ENCODE peak calls at places on chromosomes 3 and 15, in ten cellular contexts. B, Y, O, U, G, V, F, D, M and H are unnamed samples.

GRCh38 chr3:15512173-15512572 is 9.3 kb downstream of the COLQ start:
- DNase-seq in F (no peak), Y (peak; percentile 19), G (peak; percentile 71), M (no peak), O (peak; percentile 78), B (no peak), U (no peak), V (peak; percentile 95), D (peak; percentile 83), H (peak; percentile 39)

GRCh38 chr3:50010959-50011358 is 71.0 kb downstream of the RBM6 start:
- DNase-seq in O (no peak), Y (peak; percentile 46), U (no peak), D (no peak), G (no peak), F (no peak), V (no peak), B (peak; percentile 77), M (no peak), H (peak; percentile 10)

GRCh38 chr15:84797212-84797611 is 19.9 kb upstream of the ALPK3 start:
- DNase-seq in Y (peak; percentile 78), V (no peak), B (peak; percentile 43), F (no peak), U (no peak), M (no peak), O (no peak), G (no peak), D (no peak), H (peak; percentile 77)

GRCh38 chr3:112931737-112932521 is 43.0 kb downstream of the CD200R1 start:
- DNase-seq in V (no peak), D (no peak), G (no peak), U (no peak), M (no peak), B (no peak), F (no peak), Y (no peak), O (no peak), H (no peak)

GRCh38 chr3:17231537-17232261 is 346.9 kb downstream of the PLCL2 start:
- DNase-seq in O (no peak), V (no peak), D (no peak), U (no peak), B (no peak), F (no peak), G (no peak), Y (no peak), M (no peak), H (no peak)

GRCh38 chr15:68817304-68818087 is 3.2 kb downstream of the ANP32A start:
- DNase-seq in O (no peak), B (peak; percentile 69), U (peak; percentile 43), Y (peak; percentile 74), V (peak; percentile 25), F (peak; percentile 75), D (peak; percentile 78), G (peak; percentile 22), M (peak; percentile 58), H (no peak)

GRCh38 chr3:33064929-33065328 is 32.0 kb downstream of the GLB1 start:
- DNase-seq in G (no peak), B (peak; percentile 3), Y (no peak), U (no peak), F (no peak), D (no peak), V (no peak), O (no peak), M (no peak), H (no peak)

GRCh38 chr15:66611257-66612053 is 45.7 kb upstream of the LCTL start:
- DNase-seq in U (no peak), V (no peak), O (no peak), M (no peak), D (no peak), B (no peak), F (no peak), G (no peak), Y (no peak), H (no peak)

GRCh38 chr3:30518872-30519271 is 87.5 kb upstream of the TGFBR2 start:
- DNase-seq in D (no peak), V (no peak), M (no peak), Y (no peak), G (no peak), B (no peak), U (no peak), O (no peak), F (no peak), H (no peak)

GRCh38 chr3:194637066-194637465 is 3.8 kb upstream of the TMEM44 start:
- DNase-seq in F (no peak), G (no peak), Y (no peak), O (no peak), D (no peak), V (no peak), M (peak; percentile 9), B (peak; percentile 24), U (no peak), H (no peak)

GRCh38 chr3:14153663-14154062 is 24.7 kb downstream of the XPC start:
- DNase-seq in G (no peak), B (no peak), Y (no peak), F (no peak), U (no peak), O (no peak), V (no peak), D (no peak), M (no peak), H (no peak)

GRCh38 chr15:94951538-94951937 is 720.2 kb downstream of the MCTP2 start:
- DNase-seq in B (no peak), V (no peak), O (no peak), U (no peak), D (no peak), M (peak; percentile 7), Y (no peak), F (no peak), G (no peak), H (no peak)

GRCh38 chr3:170614214-170614966 is 28.5 kb upstream of the SLC7A14 start:
- DNase-seq in M (peak; percentile 52), F (peak; percentile 60), V (no peak), O (no peak), U (no peak), Y (peak; percentile 92), B (peak; percentile 93), D (peak; percentile 39), G (no peak), H (peak; percentile 89)

GRCh38 chr15:66703540-66703941 is 1.5 kb downstream of the SMAD6 start:
- DNase-seq in D (peak; percentile 73), B (peak; percentile 62), O (no peak), Y (peak; percentile 58), F (no peak), U (no peak), M (peak; percentile 28), V (peak; percentile 2), G (no peak), H (peak; percentile 10)

GRCh38 chr15:65599677-65600076 is 11.3 kb downstream of the INTS14 start:
- DNase-seq in B (no peak), U (no peak), V (no peak), F (no peak), Y (no peak), D (no peak), O (no peak), M (no peak), G (no peak), H (no peak)

GRCh38 chr15:82158811-82159210 is 103.7 kb downstream of the EFL1 start:
- DNase-seq in V (no peak), O (no peak), M (no peak), G (no peak), F (no peak), Y (no peak), B (no peak), D (peak; percentile 56), U (no peak), H (no peak)

GRCh38 chr3:156978471-156978961 is 152.4 kb downstream of the LEKR1 start:
- DNase-seq in M (no peak), B (peak; percentile 24), U (no peak), D (no peak), V (no peak), G (no peak), Y (peak; percentile 35), F (no peak), O (no peak), H (no peak)

GRCh38 chr3:31911124-31911523 is 69.9 kb downstream of the OSBPL10 start:
- DNase-seq in O (no peak), Y (no peak), B (no peak), F (no peak), U (no peak), V (no peak), G (no peak), M (no peak), D (no peak), H (no peak)

GRCh38 chr15:82952156-82953081 is at the start of gene HOMER2:
- DNase-seq in F (peak; percentile 68), D (peak; percentile 61), M (no peak), V (no peak), U (peak; percentile 70), B (peak; percentile 23), G (no peak), O (no peak), Y (peak; percentile 18), H (no peak)

GRCh38 chr15:36177590-36178281 is 401.7 kb upstream of the CDIN1 start:
- DNase-seq in D (no peak), Y (peak; percentile 62), O (peak; percentile 97), G (peak; percentile 90), V (peak; percentile 12), M (no peak), B (no peak), F (peak; percentile 1), U (no peak), H (peak; percentile 17)

GRCh38 chr3:172708905-172709775 is 1.7 kb downstream of the NCEH1 start:
- DNase-seq in U (no peak), V (no peak), Y (no peak), B (peak; percentile 29), D (no peak), O (no peak), F (peak; percentile 40), M (no peak), G (no peak), H (peak; percentile 22)

GRCh38 chr3:66195347-66195783 is 25.4 kb upstream of the SLC25A26 start:
- DNase-seq in Y (peak; percentile 52), U (no peak), D (peak; percentile 77), O (no peak), M (peak; percentile 5), F (peak; percentile 77), G (no peak), V (peak; percentile 25), B (peak; percentile 38), H (peak; percentile 34)

GRCh38 chr15:43215961-43216360 is 4.9 kb downstream of the EPB42 start:
- DNase-seq in O (no peak), B (peak; percentile 47), U (no peak), G (no peak), V (no peak), Y (no peak), F (no peak), D (no peak), M (no peak), H (peak; percentile 32)

GRCh38 chr3:196135693-196136639 is 54.1 kb upstream of the TFRC start:
- DNase-seq in O (no peak), V (no peak), F (no peak), U (no peak), B (no peak), D (no peak), Y (no peak), G (no peak), M (no peak), H (no peak)

GRCh38 chr15:90114451-90114901 is 12.2 kb upstream of the IDH2 start:
- DNase-seq in G (no peak), D (no peak), U (no peak), M (no peak), V (no peak), O (no peak), Y (peak; percentile 32), B (peak; percentile 28), F (no peak), H (no peak)

GRCh38 chr3:128152419-128153155 is 694 bp upstream of the EEFSEC start:
- DNase-seq in D (no peak), O (no peak), Y (no peak), G (peak; percentile 63), M (no peak), V (peak; percentile 66), B (peak; percentile 77), U (no peak), F (no peak), H (peak; percentile 78)

GRCh38 chr3:191383104-191383503 is 52.8 kb upstream of the UTS2B start:
- DNase-seq in D (no peak), M (no peak), F (no peak), V (no peak), G (no peak), Y (peak; percentile 47), U (no peak), B (no peak), O (no peak), H (peak; percentile 9)

GRCh38 chr3:17743660-17743995 is 1.2 kb upstream of the TBC1D5 start:
- DNase-seq in F (no peak), U (no peak), D (no peak), V (no peak), M (no peak), G (no peak), B (no peak), Y (no peak), O (no peak), H (no peak)